ENCODE peak calls at places on chromosomes 6 and 20, in nine cellular contexts. J, C, V, A, N, W, Z, O and S are unnamed samples.

GRCh38 chr6:32432050-32432450 is 7.6 kb upstream of the HLA-DRA start:
- DNase-seq in A (peak), W (no peak), O (no peak), J (no peak), C (no peak), Z (no peak), V (no peak), N (no peak), S (no peak)

GRCh38 chr6:44498436-44498835 is 110.9 kb downstream of the CDC5L start:
- DNase-seq in W (no peak), V (no peak), N (no peak), J (no peak), Z (no peak), A (no peak), C (no peak), O (no peak), S (no peak)

GRCh38 chr20:49853640-49854039 is 41.0 kb downstream of the SLC9A8 start:
- DNase-seq in Z (no peak), V (peak), O (no peak), C (peak), N (peak), W (no peak), J (peak), A (no peak), S (no peak)

GRCh38 chr6:113903666-113904330 is 46.7 kb downstream of the MARCKS start:
- DNase-seq in J (peak), Z (no peak), N (peak), W (no peak), C (no peak), A (no peak), O (no peak), V (peak), S (no peak)

GRCh38 chr20:21156266-21156665 is 30.4 kb downstream of the KIZ start:
- DNase-seq in V (no peak), W (no peak), J (no peak), Z (no peak), A (no peak), N (no peak), O (no peak), C (no peak), S (no peak)

GRCh38 chr6:90584636-90585255 is 2.1 kb downstream of the MAP3K7 start:
- DNase-seq in N (no peak), Z (no peak), O (no peak), V (no peak), A (no peak), J (no peak), W (no peak), C (no peak), S (no peak)

GRCh38 chr20:25695532-25696383 is 895 bp downstream of the ZNF337 start:
- DNase-seq in O (no peak), J (no peak), C (no peak), A (no peak), W (no peak), V (no peak), Z (no peak), N (no peak), S (no peak)

GRCh38 chr6:35972471-35972985 is 51.6 kb upstream of the SRPK1 start:
- DNase-seq in O (no peak), A (no peak), V (peak), J (peak), W (no peak), Z (no peak), C (no peak), N (no peak), S (peak)

GRCh38 chr6:73088138-73088813 is 137.0 kb downstream of the KHDC1L start:
- DNase-seq in A (no peak), W (no peak), V (no peak), Z (no peak), O (no peak), N (no peak), C (no peak), J (no peak), S (no peak)

GRCh38 chr6:66900081-66900770 is 1193.2 kb upstream of the EYS start:
- DNase-seq in W (no peak), Z (no peak), O (no peak), V (no peak), A (no peak), C (no peak), J (no peak), N (no peak), S (no peak)

GRCh38 chr20:40506567-40506966 is 182.5 kb downstream of the MAFB start:
- DNase-seq in J (no peak), A (peak), W (peak), O (no peak), N (no peak), C (peak), Z (no peak), V (peak), S (no peak)

GRCh38 chr20:44247676-44248419 is 740 bp downstream of the GDAP1L1 start:
- DNase-seq in A (no peak), V (peak), C (peak), O (no peak), J (peak), Z (peak), N (no peak), W (no peak), S (peak)

GRCh38 chr20:48531505-48531904 is 296.3 kb downstream of the PREX1 start:
- DNase-seq in J (no peak), N (no peak), A (no peak), Z (no peak), C (no peak), V (no peak), W (no peak), O (no peak), S (no peak)

GRCh38 chr6:95819461-95819860 is 196.3 kb upstream of the FUT9 start:
- DNase-seq in O (no peak), Z (no peak), N (no peak), C (no peak), A (no peak), V (no peak), J (no peak), W (no peak), S (no peak)

GRCh38 chr6:1482381-1483166 is 93.2 kb downstream of the FOXF2 start:
- DNase-seq in W (no peak), V (no peak), J (no peak), C (no peak), A (peak), N (no peak), O (no peak), Z (no peak), S (no peak)

GRCh38 chr6:122821095-122821494 is 32.0 kb downstream of the SMPDL3A start:
- DNase-seq in A (no peak), J (no peak), V (no peak), O (no peak), W (no peak), N (no peak), Z (no peak), C (no peak), S (no peak)

GRCh38 chr20:50484271-50484976 is 25.8 kb upstream of the PTPN1 start:
- DNase-seq in C (no peak), V (no peak), A (no peak), N (no peak), W (no peak), J (no peak), O (no peak), Z (no peak), S (no peak)

GRCh38 chr6:20630617-20631448 is 96.6 kb downstream of the CDKAL1 start:
- DNase-seq in C (no peak), W (no peak), N (peak), Z (no peak), A (peak), O (no peak), V (no peak), J (no peak), S (no peak)

GRCh38 chr20:7291319-7291943 is 523.9 kb downstream of the BMP2 start:
- DNase-seq in N (no peak), A (no peak), J (no peak), W (no peak), V (no peak), O (no peak), Z (no peak), C (no peak), S (no peak)

GRCh38 chr6:122589115-122589514 is 21.1 kb upstream of the PKIB start:
- DNase-seq in A (no peak), J (no peak), O (no peak), Z (no peak), C (no peak), W (no peak), N (no peak), V (no peak), S (no peak)

GRCh38 chr6:135906542-135906941 is 55.0 kb downstream of the PDE7B start:
- DNase-seq in N (no peak), O (no peak), Z (no peak), W (no peak), C (no peak), V (no peak), J (no peak), A (no peak), S (no peak)

GRCh38 chr20:6525447-6526303 is 241.8 kb upstream of the BMP2 start:
- DNase-seq in O (no peak), A (no peak), W (no peak), N (no peak), V (no peak), C (no peak), Z (no peak), J (no peak), S (no peak)

GRCh38 chr6:45472383-45472782 is 94.6 kb upstream of the SUPT3H start:
- DNase-seq in A (no peak), J (no peak), V (peak), O (no peak), W (no peak), Z (no peak), N (no peak), C (no peak), S (no peak)

GRCh38 chr6:2542858-2543218 is 207.9 kb downstream of the MYLK4 start:
- DNase-seq in W (no peak), Z (no peak), C (no peak), V (no peak), A (no peak), N (no peak), O (no peak), J (no peak), S (no peak)

GRCh38 chr6:108671790-108672189 is 111.1 kb downstream of the FOXO3 start:
- DNase-seq in W (no peak), A (no peak), V (no peak), Z (no peak), O (no peak), N (no peak), C (no peak), J (no peak), S (no peak)

GRCh38 chr20:19874328-19874727 is 116.3 kb downstream of the RIN2 start:
- DNase-seq in Z (no peak), C (no peak), V (no peak), W (no peak), N (no peak), A (no peak), O (no peak), J (no peak), S (no peak)

GRCh38 chr6:143969077-143969476 is 39.0 kb downstream of the PLAGL1 start:
- DNase-seq in N (no peak), A (no peak), O (no peak), J (no peak), V (no peak), Z (no peak), C (no peak), W (no peak), S (no peak)

GRCh38 chr20:32907886-32908285 is 49.2 kb downstream of the EFCAB8 start:
- DNase-seq in J (no peak), V (no peak), C (no peak), Z (no peak), A (no peak), O (no peak), N (no peak), W (no peak), S (peak)

GRCh38 chr20:8481636-8482035 is 349.6 kb downstream of the PLCB1 start:
- DNase-seq in N (no peak), A (no peak), O (no peak), C (no peak), Z (no peak), W (no peak), V (no peak), J (no peak), S (no peak)

GRCh38 chr20:60694763-60695162 is 557.3 kb upstream of the CDH4 start:
- DNase-seq in O (no peak), A (no peak), C (no peak), Z (no peak), J (no peak), V (no peak), N (no peak), W (no peak), S (no peak)

GRCh38 chr6:29466241-29466640 is 9.3 kb downstream of the OR2H1 start:
- DNase-seq in J (no peak), A (no peak), C (no peak), N (no peak), W (no peak), Z (no peak), O (no peak), V (no peak), S (no peak)

GRCh38 chr20:48544402-48545333 is 283.1 kb downstream of the PREX1 start:
- DNase-seq in C (no peak), Z (no peak), A (no peak), W (no peak), N (peak), O (no peak), V (no peak), J (no peak), S (no peak)